ENCODE peak calls at places on chromosomes 6 and 20, in ten cellular contexts. One of them, this sample, is unnamed.

GRCh38 chr6:132948889-132949288 is 134.5 kb downstream of the RPS12 start:
- DNase-seq in RPMI8226: no peak
- DNase-seq in endodermal cell: peak; percentile 66
- DNase-seq in foreskin fibroblast: no peak
- DNase-seq in heart right ventricle: no peak
- DNase-seq in DMS79 treated with DMSO at 0.1 percent for 48 hours: no peak
- DNase-seq in CD4-positive, alpha-beta T cell: no peak
- DNase-seq in NCI-H1694: no peak
- DNase-seq in HT1080: no peak
- DNase-seq in M059J: no peak
- DNase-seq in this sample: no peak

GRCh38 chr20:32189691-32190607 is 17.6 kb downstream of the PLAGL2 start:
- DNase-seq in RPMI8226: no peak
- DNase-seq in endodermal cell: peak; percentile 89
- DNase-seq in foreskin fibroblast: peak; percentile 67
- DNase-seq in heart right ventricle: peak; percentile 48
- DNase-seq in DMS79 treated with DMSO at 0.1 percent for 48 hours: peak; percentile 75
- DNase-seq in CD4-positive, alpha-beta T cell: peak; percentile 37
- DNase-seq in NCI-H1694: no peak
- DNase-seq in HT1080: no peak
- DNase-seq in M059J: peak; percentile 27
- DNase-seq in this sample: no peak

GRCh38 chr20:34806255-34806654 is 19.2 kb downstream of the NCOA6 start:
- DNase-seq in RPMI8226: no peak
- DNase-seq in endodermal cell: no peak
- DNase-seq in foreskin fibroblast: no peak
- DNase-seq in heart right ventricle: no peak
- DNase-seq in DMS79 treated with DMSO at 0.1 percent for 48 hours: no peak
- DNase-seq in CD4-positive, alpha-beta T cell: no peak
- DNase-seq in NCI-H1694: no peak
- DNase-seq in HT1080: no peak
- DNase-seq in M059J: no peak
- DNase-seq in this sample: no peak

GRCh38 chr20:60105404-60105803 is 147.2 kb downstream of the CDH26 start:
- DNase-seq in RPMI8226: no peak
- DNase-seq in endodermal cell: peak; percentile 55
- DNase-seq in foreskin fibroblast: no peak
- DNase-seq in heart right ventricle: no peak
- DNase-seq in DMS79 treated with DMSO at 0.1 percent for 48 hours: no peak
- DNase-seq in CD4-positive, alpha-beta T cell: no peak
- DNase-seq in NCI-H1694: no peak
- DNase-seq in HT1080: no peak
- DNase-seq in M059J: no peak
- DNase-seq in this sample: no peak

GRCh38 chr6:64113703-64114102 is 478.1 kb downstream of the PHF3 start:
- DNase-seq in RPMI8226: no peak
- DNase-seq in endodermal cell: no peak
- DNase-seq in foreskin fibroblast: no peak
- DNase-seq in heart right ventricle: no peak
- DNase-seq in DMS79 treated with DMSO at 0.1 percent for 48 hours: no peak
- DNase-seq in CD4-positive, alpha-beta T cell: no peak
- DNase-seq in NCI-H1694: no peak
- DNase-seq in HT1080: no peak
- DNase-seq in M059J: no peak
- DNase-seq in this sample: no peak

GRCh38 chr6:143027058-143027457 is 33.6 kb upstream of the AIG1 start:
- DNase-seq in RPMI8226: peak; percentile 25
- DNase-seq in endodermal cell: peak; percentile 85
- DNase-seq in foreskin fibroblast: peak; percentile 39
- DNase-seq in heart right ventricle: peak; percentile 27
- DNase-seq in DMS79 treated with DMSO at 0.1 percent for 48 hours: no peak
- DNase-seq in CD4-positive, alpha-beta T cell: peak; percentile 40
- DNase-seq in NCI-H1694: no peak
- DNase-seq in HT1080: peak; percentile 18
- DNase-seq in M059J: peak; percentile 29
- DNase-seq in this sample: no peak

GRCh38 chr6:90285611-90286381 is 10.8 kb downstream of the BACH2 start:
- DNase-seq in RPMI8226: peak; percentile 94
- DNase-seq in endodermal cell: peak; percentile 89
- DNase-seq in foreskin fibroblast: peak; percentile 94
- DNase-seq in heart right ventricle: peak; percentile 77
- DNase-seq in DMS79 treated with DMSO at 0.1 percent for 48 hours: peak; percentile 86
- DNase-seq in CD4-positive, alpha-beta T cell: no peak
- DNase-seq in NCI-H1694: no peak
- DNase-seq in HT1080: peak; percentile 93
- DNase-seq in M059J: peak; percentile 86
- DNase-seq in this sample: peak; percentile 91

GRCh38 chr20:49570161-49570827 is 2.4 kb upstream of the PTGIS start:
- DNase-seq in RPMI8226: no peak
- DNase-seq in endodermal cell: peak; percentile 25
- DNase-seq in foreskin fibroblast: no peak
- DNase-seq in heart right ventricle: no peak
- DNase-seq in DMS79 treated with DMSO at 0.1 percent for 48 hours: no peak
- DNase-seq in CD4-positive, alpha-beta T cell: no peak
- DNase-seq in NCI-H1694: no peak
- DNase-seq in HT1080: no peak
- DNase-seq in M059J: no peak
- DNase-seq in this sample: no peak

GRCh38 chr6:43178150-43178549 is 3.8 kb upstream of the CUL9 start:
- DNase-seq in RPMI8226: no peak
- DNase-seq in endodermal cell: no peak
- DNase-seq in foreskin fibroblast: no peak
- DNase-seq in heart right ventricle: no peak
- DNase-seq in DMS79 treated with DMSO at 0.1 percent for 48 hours: no peak
- DNase-seq in CD4-positive, alpha-beta T cell: no peak
- DNase-seq in NCI-H1694: no peak
- DNase-seq in HT1080: no peak
- DNase-seq in M059J: no peak
- DNase-seq in this sample: no peak

GRCh38 chr6:117906905-117907599 is at the start of gene SLC35F1:
- DNase-seq in RPMI8226: peak; percentile 3
- DNase-seq in endodermal cell: peak; percentile 94
- DNase-seq in foreskin fibroblast: peak; percentile 38
- DNase-seq in heart right ventricle: peak; percentile 19
- DNase-seq in DMS79 treated with DMSO at 0.1 percent for 48 hours: peak; percentile 68
- DNase-seq in CD4-positive, alpha-beta T cell: no peak
- DNase-seq in NCI-H1694: no peak
- DNase-seq in HT1080: no peak
- DNase-seq in M059J: peak; percentile 15
- DNase-seq in this sample: no peak

GRCh38 chr20:14925286-14925685 is 587.9 kb upstream of the FLRT3 start:
- DNase-seq in RPMI8226: no peak
- DNase-seq in endodermal cell: no peak
- DNase-seq in foreskin fibroblast: peak; percentile 74
- DNase-seq in heart right ventricle: no peak
- DNase-seq in DMS79 treated with DMSO at 0.1 percent for 48 hours: no peak
- DNase-seq in CD4-positive, alpha-beta T cell: no peak
- DNase-seq in NCI-H1694: no peak
- DNase-seq in HT1080: peak; percentile 35
- DNase-seq in M059J: no peak
- DNase-seq in this sample: no peak

GRCh38 chr6:40536442-40536841 is 50.7 kb downstream of the LRFN2 start:
- DNase-seq in RPMI8226: peak; percentile 42
- DNase-seq in endodermal cell: peak; percentile 91
- DNase-seq in foreskin fibroblast: no peak
- DNase-seq in heart right ventricle: no peak
- DNase-seq in DMS79 treated with DMSO at 0.1 percent for 48 hours: no peak
- DNase-seq in CD4-positive, alpha-beta T cell: no peak
- DNase-seq in NCI-H1694: no peak
- DNase-seq in HT1080: no peak
- DNase-seq in M059J: peak; percentile 10
- DNase-seq in this sample: no peak

GRCh38 chr6:113648698-113649097 is 208.4 kb upstream of the MARCKS start:
- DNase-seq in RPMI8226: no peak
- DNase-seq in endodermal cell: no peak
- DNase-seq in foreskin fibroblast: no peak
- DNase-seq in heart right ventricle: no peak
- DNase-seq in DMS79 treated with DMSO at 0.1 percent for 48 hours: no peak
- DNase-seq in CD4-positive, alpha-beta T cell: no peak
- DNase-seq in NCI-H1694: no peak
- DNase-seq in HT1080: no peak
- DNase-seq in M059J: no peak
- DNase-seq in this sample: no peak

GRCh38 chr6:154302111-154302752 is 54.4 kb downstream of the IPCEF1 start:
- DNase-seq in RPMI8226: peak; percentile 92
- DNase-seq in endodermal cell: no peak
- DNase-seq in foreskin fibroblast: peak; percentile 76
- DNase-seq in heart right ventricle: no peak
- DNase-seq in DMS79 treated with DMSO at 0.1 percent for 48 hours: no peak
- DNase-seq in CD4-positive, alpha-beta T cell: no peak
- DNase-seq in NCI-H1694: no peak
- DNase-seq in HT1080: peak; percentile 94
- DNase-seq in M059J: peak; percentile 96
- DNase-seq in this sample: peak; percentile 87

GRCh38 chr20:43959079-43959919 is 44.6 kb downstream of the TOX2 start:
- DNase-seq in RPMI8226: peak; percentile 41
- DNase-seq in endodermal cell: peak; percentile 46
- DNase-seq in foreskin fibroblast: no peak
- DNase-seq in heart right ventricle: no peak
- DNase-seq in DMS79 treated with DMSO at 0.1 percent for 48 hours: peak; percentile 38
- DNase-seq in CD4-positive, alpha-beta T cell: peak; percentile 16
- DNase-seq in NCI-H1694: no peak
- DNase-seq in HT1080: no peak
- DNase-seq in M059J: peak; percentile 93
- DNase-seq in this sample: no peak

GRCh38 chr20:40286991-40287531 is 402.0 kb downstream of the MAFB start:
- DNase-seq in RPMI8226: no peak
- DNase-seq in endodermal cell: no peak
- DNase-seq in foreskin fibroblast: no peak
- DNase-seq in heart right ventricle: peak; percentile 86
- DNase-seq in DMS79 treated with DMSO at 0.1 percent for 48 hours: peak; percentile 70
- DNase-seq in CD4-positive, alpha-beta T cell: no peak
- DNase-seq in NCI-H1694: no peak
- DNase-seq in HT1080: no peak
- DNase-seq in M059J: peak; percentile 93
- DNase-seq in this sample: no peak

GRCh38 chr20:4571759-4572531 is 149.8 kb upstream of the PRND start:
- DNase-seq in RPMI8226: no peak
- DNase-seq in endodermal cell: no peak
- DNase-seq in foreskin fibroblast: no peak
- DNase-seq in heart right ventricle: no peak
- DNase-seq in DMS79 treated with DMSO at 0.1 percent for 48 hours: no peak
- DNase-seq in CD4-positive, alpha-beta T cell: no peak
- DNase-seq in NCI-H1694: no peak
- DNase-seq in HT1080: no peak
- DNase-seq in M059J: peak; percentile 53
- DNase-seq in this sample: no peak

GRCh38 chr6:119160911-119161310 is 82.4 kb upstream of the FAM184A start:
- DNase-seq in RPMI8226: no peak
- DNase-seq in endodermal cell: no peak
- DNase-seq in foreskin fibroblast: peak; percentile 74
- DNase-seq in heart right ventricle: no peak
- DNase-seq in DMS79 treated with DMSO at 0.1 percent for 48 hours: no peak
- DNase-seq in CD4-positive, alpha-beta T cell: no peak
- DNase-seq in NCI-H1694: no peak
- DNase-seq in HT1080: no peak
- DNase-seq in M059J: no peak
- DNase-seq in this sample: no peak

GRCh38 chr6:119497988-119498727 is 148.6 kb upstream of the MAN1A1 start:
- DNase-seq in RPMI8226: peak; percentile 20
- DNase-seq in endodermal cell: no peak
- DNase-seq in foreskin fibroblast: no peak
- DNase-seq in heart right ventricle: no peak
- DNase-seq in DMS79 treated with DMSO at 0.1 percent for 48 hours: no peak
- DNase-seq in CD4-positive, alpha-beta T cell: no peak
- DNase-seq in NCI-H1694: peak; percentile 9
- DNase-seq in HT1080: no peak
- DNase-seq in M059J: no peak
- DNase-seq in this sample: no peak

GRCh38 chr6:105633814-105634213 is 230.9 kb upstream of the PREP start:
- DNase-seq in RPMI8226: no peak
- DNase-seq in endodermal cell: no peak
- DNase-seq in foreskin fibroblast: no peak
- DNase-seq in heart right ventricle: no peak
- DNase-seq in DMS79 treated with DMSO at 0.1 percent for 48 hours: no peak
- DNase-seq in CD4-positive, alpha-beta T cell: no peak
- DNase-seq in NCI-H1694: no peak
- DNase-seq in HT1080: no peak
- DNase-seq in M059J: no peak
- DNase-seq in this sample: no peak

GRCh38 chr20:59994697-59995122 is 36.5 kb downstream of the CDH26 start:
- DNase-seq in RPMI8226: no peak
- DNase-seq in endodermal cell: peak; percentile 97
- DNase-seq in foreskin fibroblast: peak; percentile 66
- DNase-seq in heart right ventricle: peak; percentile 17
- DNase-seq in DMS79 treated with DMSO at 0.1 percent for 48 hours: no peak
- DNase-seq in CD4-positive, alpha-beta T cell: no peak
- DNase-seq in NCI-H1694: no peak
- DNase-seq in HT1080: peak; percentile 64
- DNase-seq in M059J: peak; percentile 43
- DNase-seq in this sample: peak; percentile 25

GRCh38 chr6:135753196-135753595 is 98.3 kb upstream of the PDE7B start:
- DNase-seq in RPMI8226: no peak
- DNase-seq in endodermal cell: no peak
- DNase-seq in foreskin fibroblast: no peak
- DNase-seq in heart right ventricle: no peak
- DNase-seq in DMS79 treated with DMSO at 0.1 percent for 48 hours: no peak
- DNase-seq in CD4-positive, alpha-beta T cell: no peak
- DNase-seq in NCI-H1694: no peak
- DNase-seq in HT1080: no peak
- DNase-seq in M059J: no peak
- DNase-seq in this sample: no peak

GRCh38 chr6:83756565-83756964 is 47.7 kb upstream of the SNAP91 start:
- DNase-seq in RPMI8226: no peak
- DNase-seq in endodermal cell: no peak
- DNase-seq in foreskin fibroblast: no peak
- DNase-seq in heart right ventricle: no peak
- DNase-seq in DMS79 treated with DMSO at 0.1 percent for 48 hours: no peak
- DNase-seq in CD4-positive, alpha-beta T cell: no peak
- DNase-seq in NCI-H1694: no peak
- DNase-seq in HT1080: no peak
- DNase-seq in M059J: no peak
- DNase-seq in this sample: no peak

GRCh38 chr20:57476641-57477461 is 48.1 kb downstream of the CTCFL start:
- DNase-seq in RPMI8226: no peak
- DNase-seq in endodermal cell: peak; percentile 55
- DNase-seq in foreskin fibroblast: no peak
- DNase-seq in heart right ventricle: no peak
- DNase-seq in DMS79 treated with DMSO at 0.1 percent for 48 hours: no peak
- DNase-seq in CD4-positive, alpha-beta T cell: no peak
- DNase-seq in NCI-H1694: no peak
- DNase-seq in HT1080: no peak
- DNase-seq in M059J: no peak
- DNase-seq in this sample: no peak

GRCh38 chr6:136920858-136921520 is 1.1 kb upstream of the SLC35D3 start:
- DNase-seq in RPMI8226: no peak
- DNase-seq in endodermal cell: peak; percentile 73
- DNase-seq in foreskin fibroblast: peak; percentile 51
- DNase-seq in heart right ventricle: peak; percentile 11
- DNase-seq in DMS79 treated with DMSO at 0.1 percent for 48 hours: peak; percentile 26
- DNase-seq in CD4-positive, alpha-beta T cell: no peak
- DNase-seq in NCI-H1694: no peak
- DNase-seq in HT1080: no peak
- DNase-seq in M059J: peak; percentile 20
- DNase-seq in this sample: no peak

GRCh38 chr20:41818991-41819390 is 200.8 kb upstream of the CHD6 start:
- DNase-seq in RPMI8226: no peak
- DNase-seq in endodermal cell: no peak
- DNase-seq in foreskin fibroblast: no peak
- DNase-seq in heart right ventricle: no peak
- DNase-seq in DMS79 treated with DMSO at 0.1 percent for 48 hours: no peak
- DNase-seq in CD4-positive, alpha-beta T cell: no peak
- DNase-seq in NCI-H1694: no peak
- DNase-seq in HT1080: no peak
- DNase-seq in M059J: no peak
- DNase-seq in this sample: no peak

GRCh38 chr6:14612016-14612415 is 494.4 kb downstream of the CD83 start:
- DNase-seq in RPMI8226: no peak
- DNase-seq in endodermal cell: no peak
- DNase-seq in foreskin fibroblast: peak; percentile 82
- DNase-seq in heart right ventricle: no peak
- DNase-seq in DMS79 treated with DMSO at 0.1 percent for 48 hours: no peak
- DNase-seq in CD4-positive, alpha-beta T cell: no peak
- DNase-seq in NCI-H1694: no peak
- DNase-seq in HT1080: peak; percentile 65
- DNase-seq in M059J: peak; percentile 57
- DNase-seq in this sample: peak; percentile 12

GRCh38 chr6:11486051-11486450 is 51.5 kb upstream of the TMEM170B start:
- DNase-seq in RPMI8226: no peak
- DNase-seq in endodermal cell: no peak
- DNase-seq in foreskin fibroblast: no peak
- DNase-seq in heart right ventricle: no peak
- DNase-seq in DMS79 treated with DMSO at 0.1 percent for 48 hours: no peak
- DNase-seq in CD4-positive, alpha-beta T cell: no peak
- DNase-seq in NCI-H1694: no peak
- DNase-seq in HT1080: no peak
- DNase-seq in M059J: peak; percentile 42
- DNase-seq in this sample: no peak